ENCODE peak calls at places on chromosome 7, in seven cellular contexts. E is skeletal muscle cell; X is NCI-H1092; A is colonic mucosa; U is CD8-positive, alpha-beta T cell; Q is NCI-H774; H is activated CD4-positive, CD25-positive, alpha-beta regulatory T cell. B is an unnamed sample.

GRCh38 chr7:157964016-157964415 is 623.6 kb downstream of the PTPRN2 start:
- DNase-seq in E (no peak), U (no peak), Q (no peak), A (no peak), X (no peak), H (no peak), B (no peak)

GRCh38 chr7:29207023-29207422 is 12.4 kb downstream of the CHN2 start:
- DNase-seq in Q (no peak), H (no peak), E (no peak), U (no peak), X (no peak), A (no peak), B (no peak)

GRCh38 chr7:11753441-11753840 is 78.6 kb downstream of the THSD7A start:
- DNase-seq in E (no peak), H (no peak), A (no peak), U (no peak), Q (no peak), X (no peak), B (no peak)

GRCh38 chr7:135917721-135918120 is 59.4 kb downstream of the MTPN start:
- DNase-seq in X (no peak), E (no peak), A (no peak), Q (no peak), U (no peak), H (no peak), B (no peak)

GRCh38 chr7:372939-373791 is 83.2 kb downstream of the FOXL3 start:
- DNase-seq in U (no peak), A (peak), X (no peak), H (no peak), E (no peak), Q (no peak), B (no peak)

GRCh38 chr7:132205515-132205914 is 370.8 kb downstream of the PLXNA4 start:
- DNase-seq in Q (no peak), A (no peak), H (no peak), X (no peak), U (no peak), E (no peak), B (no peak)

GRCh38 chr7:8442814-8443304 is 9.4 kb downstream of the NXPH1 start:
- DNase-seq in E (no peak), Q (no peak), X (no peak), U (no peak), A (peak), H (no peak), B (no peak)

GRCh38 chr7:76129366-76129765 is 72.3 kb upstream of the SRRM3 start:
- DNase-seq in A (no peak), X (no peak), E (no peak), Q (no peak), H (no peak), U (no peak), B (no peak)

GRCh38 chr7:155806096-155806871 is 6.0 kb downstream of the SHH start:
- DNase-seq in U (no peak), X (no peak), Q (no peak), H (no peak), A (no peak), E (no peak), B (no peak)

GRCh38 chr7:155369-156000 is 36.9 kb upstream of the FAM20C start:
- DNase-seq in E (no peak), U (no peak), H (no peak), A (no peak), Q (no peak), X (no peak), B (no peak)

GRCh38 chr7:74083928-74084721 is 521 bp downstream of the LIMK1 start:
- DNase-seq in X (peak), E (no peak), H (peak), Q (peak), U (no peak), A (peak), B (no peak)

GRCh38 chr7:122887198-122887597 is 938 bp upstream of the CADPS2 start:
- DNase-seq in H (no peak), Q (peak), A (peak), U (no peak), X (peak), E (peak), B (no peak)

GRCh38 chr7:90594791-90595317 is 1.3 kb upstream of the CDK14 start:
- DNase-seq in Q (no peak), U (no peak), A (no peak), E (peak), H (no peak), X (peak), B (no peak)